ENCODE peak calls at places on chromosomes 3 and 15, in four cellular contexts. I is activated T-cell treated with anti-CD3 and anti-CD28 coated beads, Interleukin-2, amount 50 U/mL, for 1 hour; P is NT2/D1; W is spleen. V is an unnamed sample.

GRCh38 chr15:101135532-101136166 is 116.2 kb downstream of the CHSY1 start:
- DNase-seq in I (no peak), P (no peak), W (peak; percentile 77), V (no peak)

GRCh38 chr3:177282028-177282655 is 84.9 kb upstream of the TBL1XR1 start:
- DNase-seq in I (no peak), P (no peak), W (no peak), V (no peak)

GRCh38 chr3:24508423-24508839 is 13.8 kb upstream of the THRB start:
- DNase-seq in I (no peak), P (no peak), W (no peak), V (no peak)

GRCh38 chr3:149342413-149343340 is 9.2 kb upstream of the TM4SF18 start:
- DNase-seq in I (no peak), P (no peak), W (no peak), V (no peak)

GRCh38 chr3:192917258-192917507 is 473 bp downstream of the MB21D2 start:
- DNase-seq in I (no peak), P (no peak), W (no peak), V (no peak)

GRCh38 chr3:59189561-59190338 is 139.9 kb upstream of the CFAP20DC start:
- DNase-seq in I (no peak), P (peak; percentile 38), W (no peak), V (no peak)

GRCh38 chr3:178182337-178182761 is 353.9 kb upstream of the KCNMB2 start:
- DNase-seq in I (no peak), P (no peak), W (peak; percentile 63), V (no peak)

GRCh38 chr15:84588053-84588874 is 12.5 kb upstream of the ZSCAN2 start:
- DNase-seq in I (peak; percentile 85), P (peak; percentile 84), W (peak; percentile 96), V (peak; percentile 74)

GRCh38 chr15:92839696-92840095 is 60.4 kb upstream of the CHD2 start:
- DNase-seq in I (no peak), P (no peak), W (no peak), V (no peak)

GRCh38 chr3:129513705-129514104 is 14.7 kb upstream of the RHO start:
- DNase-seq in I (no peak), P (no peak), W (peak; percentile 71), V (no peak)

GRCh38 chr3:99783009-99783573 is 34.6 kb upstream of the CMSS1 start:
- DNase-seq in I (no peak), P (no peak), W (no peak), V (no peak)

GRCh38 chr3:57434041-57434440 is 110.1 kb downstream of the DNAH12 start:
- DNase-seq in I (no peak), P (peak; percentile 23), W (no peak), V (no peak)

GRCh38 chr3:52854013-52854412 is 19.2 kb upstream of the MUSTN1 start:
- DNase-seq in I (no peak), P (no peak), W (no peak), V (no peak)

GRCh38 chr3:42501681-42502428 is 588 bp upstream of the VIPR1 start:
- DNase-seq in I (peak; percentile 76), P (no peak), W (peak; percentile 91), V (peak; percentile 30)

GRCh38 chr15:52463638-52464037 is 65.0 kb downstream of the MYO5A start:
- DNase-seq in I (no peak), P (no peak), W (no peak), V (no peak)

GRCh38 chr3:121477589-121477988 is 68.2 kb downstream of the POLQ start:
- DNase-seq in I (no peak), P (peak; percentile 15), W (no peak), V (no peak)

GRCh38 chr15:98580577-98580976 is 67.8 kb upstream of the IGF1R start:
- DNase-seq in I (no peak), P (no peak), W (no peak), V (no peak)

GRCh38 chr3:134849561-134849960 is 54.5 kb downstream of the EPHB1 start:
- DNase-seq in I (no peak), P (no peak), W (no peak), V (no peak)

GRCh38 chr3:41507336-41508062 is 308.2 kb downstream of the CTNNB1 start:
- DNase-seq in I (no peak), P (no peak), W (no peak), V (no peak)

GRCh38 chr3:52408466-52408865 is 36.4 kb downstream of the SEMA3G start:
- DNase-seq in I (no peak), P (no peak), W (peak; percentile 43), V (no peak)

GRCh38 chr15:33119263-33119662 is 75.3 kb downstream of the FMN1 start:
- DNase-seq in I (no peak), P (no peak), W (no peak), V (no peak)

GRCh38 chr3:48398701-48399386 is 26.8 kb downstream of the FBXW12 start:
- DNase-seq in I (no peak), P (no peak), W (peak; percentile 70), V (no peak)

GRCh38 chr3:197749315-197749600 is 425 bp upstream of the FYTTD1 start:
- DNase-seq in I (no peak), P (no peak), W (no peak), V (peak; percentile 74)

V was measured in putamen.